ENCODE peak calls at places on chromosome 14, in five cellular contexts. Q is GM12865, E is coronary artery, Z is GM06990, A is HL-60. P is an unnamed sample.

GRCh38 chr14:66234411-66234810 is 251.8 kb upstream of the CCDC196 start:
- DNase-seq in A (no peak), Q (no peak), E (no peak), Z (no peak), P (no peak)

GRCh38 chr14:100074431-100075100 is 9.3 kb downstream of the EVL start:
- DNase-seq in E (no peak), A (no peak), Z (no peak), Q (no peak), P (no peak)

GRCh38 chr14:88568196-88568595 is 5.4 kb downstream of the ZC3H14 start:
- DNase-seq in E (no peak), Q (no peak), A (peak), Z (no peak), P (no peak)

GRCh38 chr14:58341152-58341748 is 42.9 kb downstream of the ARID4A start:
- DNase-seq in Q (no peak), E (no peak), Z (no peak), A (no peak), P (no peak)

GRCh38 chr14:40847496-40847895 is 759.2 kb upstream of the LRFN5 start:
- DNase-seq in Z (no peak), E (no peak), Q (no peak), A (no peak), P (no peak)

GRCh38 chr14:75654127-75654732 is 6.4 kb downstream of the ERG28 start:
- DNase-seq in A (no peak), Z (no peak), E (peak), Q (peak), P (peak)

GRCh38 chr14:24806061-24806678 is 172.2 kb upstream of the GZMB start:
- DNase-seq in E (no peak), Q (peak), A (peak), Z (peak), P (peak)

GRCh38 chr14:21100931-21101330 is at the start of gene TMEM253:
- DNase-seq in Q (no peak), A (no peak), E (no peak), Z (no peak), P (no peak)

GRCh38 chr14:77044776-77045569 is 16.5 kb upstream of the IRF2BPL start:
- DNase-seq in Q (no peak), Z (no peak), E (no peak), A (no peak), P (no peak)

GRCh38 chr14:99066378-99066777 is 205.6 kb downstream of the BCL11B start:
- DNase-seq in Q (no peak), A (no peak), Z (no peak), E (no peak), P (no peak)

GRCh38 chr14:88554458-88555286 is at the start of gene PTPN21:
- DNase-seq in E (peak), Z (no peak), Q (no peak), A (no peak), P (no peak)

GRCh38 chr14:67663633-67664032 is 10.8 kb downstream of the VTI1B start:
- DNase-seq in A (no peak), Z (no peak), E (no peak), Q (no peak), P (no peak)

GRCh38 chr14:74618078-74618952 is 6.3 kb upstream of the LTBP2 start:
- DNase-seq in A (peak), E (no peak), Q (peak), Z (peak), P (no peak)

GRCh38 chr14:64137657-64138290 is 156.4 kb downstream of the ESR2 start:
- DNase-seq in Q (peak), A (no peak), Z (no peak), E (no peak), P (no peak)

GRCh38 chr14:100201701-100202100 is 37.2 kb upstream of the YY1 start:
- DNase-seq in Q (no peak), Z (no peak), E (no peak), A (no peak), P (no peak)

GRCh38 chr14:24139272-24139934 is 2.0 kb downstream of the EMC9 start:
- DNase-seq in Q (peak), A (no peak), E (no peak), Z (no peak), P (no peak)

GRCh38 chr14:91216731-91217226 is 27.7 kb downstream of the GPR68 start:
- DNase-seq in E (no peak), A (no peak), Q (no peak), Z (no peak), P (no peak)

GRCh38 chr14:96417254-96417653 is 25.3 kb downstream of the AK7 start:
- DNase-seq in A (no peak), Z (no peak), Q (no peak), E (no peak), P (no peak)

GRCh38 chr14:70536830-70537229 is 2.0 kb upstream of the ADAM20 start:
- DNase-seq in A (no peak), Z (no peak), Q (no peak), E (no peak), P (no peak)

GRCh38 chr14:52834440-52834842 is 43.0 kb upstream of the GNPNAT1 start:
- DNase-seq in A (no peak), Q (no peak), E (no peak), Z (no peak), P (no peak)

GRCh38 chr14:59067135-59067894 is 121.2 kb upstream of the DAAM1 start:
- DNase-seq in Z (no peak), A (no peak), E (no peak), Q (peak), P (no peak)

GRCh38 chr14:101120636-101121398 is 217.3 kb upstream of the RTL1 start:
- DNase-seq in A (peak), E (peak), Q (no peak), Z (no peak), P (no peak)

DNA sequence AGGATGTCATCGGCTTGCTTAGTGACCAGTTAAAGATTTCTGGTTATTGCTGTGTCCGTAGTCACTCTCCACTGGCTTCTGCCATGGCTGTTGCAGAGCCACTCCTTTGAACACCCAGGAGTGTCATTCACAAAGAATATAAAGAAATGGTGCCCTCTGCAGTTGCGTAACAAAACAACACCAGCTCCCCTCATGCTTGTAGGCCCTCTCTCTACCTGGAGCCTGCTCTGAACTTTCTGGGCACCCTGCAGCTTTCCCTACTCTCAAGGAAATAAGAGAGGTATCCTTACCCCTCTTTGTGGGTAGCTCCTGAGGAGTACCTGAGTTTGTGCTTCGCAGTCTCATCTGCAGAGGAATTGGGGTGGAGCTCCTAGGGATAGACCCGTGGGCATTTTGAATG is 97.3 kb upstream of the TMEM260 start:
- DNase-seq in A (no peak), E (no peak), Z (no peak), Q (peak), P (no peak)
- H3K4me3 ChIP-seq in A (no peak), E (no peak), Z (no peak), Q (no peak), P (no peak)

GRCh38 chr14:106508216-106508615 is 981.8 kb downstream of the TMEM121 start:
- DNase-seq in Z (no peak), A (no peak), Q (no peak), E (no peak), P (no peak)
- TF ChIP-seq CTCF in Z (no peak), A (no peak), Q (no peak), E (no peak), P (no peak)

DNA sequence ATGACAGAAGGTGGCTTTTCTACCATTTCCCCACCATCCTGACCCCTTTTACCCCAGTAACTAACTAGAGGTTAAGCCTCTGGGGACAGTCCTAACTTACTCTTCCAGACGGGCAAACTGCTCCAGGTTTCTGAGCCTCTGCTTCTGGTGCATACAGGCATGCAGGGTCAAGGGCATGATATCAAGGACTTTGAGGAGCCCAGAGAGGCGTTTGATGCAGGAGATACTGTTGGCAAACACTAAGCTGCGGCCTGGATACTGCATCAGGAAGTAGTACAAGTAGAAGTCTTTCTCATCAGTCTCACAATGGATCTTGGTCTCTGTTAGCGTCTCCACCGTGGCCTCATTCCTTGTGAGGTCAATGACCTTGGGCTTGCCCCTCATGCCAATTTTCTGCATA is 21.0 kb downstream of the DDX24 start:
- DNase-seq in Q (no peak), A (no peak), E (peak), Z (no peak), P (no peak)
- H3K4me3 ChIP-seq in Q (no peak), A (no peak), E (no peak), Z (no peak), P (no peak)

GRCh38 chr14:69152181-69152943 is 557 bp downstream of the DCAF5 start:
- DNase-seq in Z (no peak), A (peak), Q (peak), E (no peak), P (no peak)

GRCh38 chr14:69152944-69153847 is at the start of gene DCAF5:
- DNase-seq in E (peak), Q (peak), Z (peak), A (peak), P (peak)

GRCh38 chr14:69156224-69156623 is 3.3 kb upstream of the DCAF5 start:
- DNase-seq in E (no peak), Z (no peak), A (no peak), Q (no peak), P (no peak)

GRCh38 chr14:69153848-69154208 is 909 bp upstream of the DCAF5 start:
- DNase-seq in E (no peak), Q (peak), Z (no peak), A (no peak), P (no peak)

GRCh38 chr14:69154779-69155178 is 1.9 kb upstream of the DCAF5 start:
- DNase-seq in E (no peak), Z (no peak), Q (peak), A (no peak), P (no peak)
- TF ChIP-seq CTCF in E (no peak), Z (no peak), Q (no peak), A (no peak), P (no peak)

GRCh38 chr14:68685419-68686211 is 107.3 kb downstream of the ZFP36L1 start:
- DNase-seq in A (no peak), E (no peak), Z (peak), Q (peak), P (peak)
- H3K4me3 ChIP-seq in A (no peak), E (no peak), Z (no peak), Q (no peak), P (no peak)

DNA sequence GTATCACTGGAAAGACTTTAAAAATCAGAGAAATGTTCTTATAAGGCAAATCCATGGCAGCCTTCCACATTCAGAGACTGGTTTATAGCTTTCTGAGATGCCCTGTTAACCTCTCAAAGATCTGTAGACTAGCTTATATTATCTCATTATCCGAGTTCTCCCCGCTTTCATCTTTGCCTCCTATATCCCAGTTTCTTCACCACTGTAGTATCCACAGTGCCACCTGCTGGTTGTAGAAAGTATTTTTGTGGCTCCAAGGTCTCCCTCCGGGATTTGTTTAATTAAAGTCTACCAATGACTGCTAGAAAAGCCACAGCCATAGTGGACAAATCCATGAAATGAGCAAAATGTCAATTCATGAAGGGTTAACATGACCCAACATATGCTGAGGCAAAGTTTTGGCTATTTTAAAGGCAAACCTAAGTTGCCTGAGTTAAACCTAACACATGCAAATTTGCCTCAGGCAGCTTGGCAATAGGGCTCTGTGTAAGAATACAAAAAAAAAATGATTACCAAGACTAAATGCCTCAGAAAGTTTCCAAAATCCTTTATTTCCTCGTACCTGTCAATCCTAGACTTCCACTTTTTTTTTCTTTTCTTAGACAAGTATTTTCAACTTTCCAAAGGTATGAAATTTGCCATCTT is 218.8 kb upstream of the BMP4 start:
- DNase-seq in A (peak), E (no peak), Z (no peak), Q (peak), P (peak)
- TF ChIP-seq CTCF in A (peak), E (peak), Z (peak), Q (peak), P (peak)

DNA sequence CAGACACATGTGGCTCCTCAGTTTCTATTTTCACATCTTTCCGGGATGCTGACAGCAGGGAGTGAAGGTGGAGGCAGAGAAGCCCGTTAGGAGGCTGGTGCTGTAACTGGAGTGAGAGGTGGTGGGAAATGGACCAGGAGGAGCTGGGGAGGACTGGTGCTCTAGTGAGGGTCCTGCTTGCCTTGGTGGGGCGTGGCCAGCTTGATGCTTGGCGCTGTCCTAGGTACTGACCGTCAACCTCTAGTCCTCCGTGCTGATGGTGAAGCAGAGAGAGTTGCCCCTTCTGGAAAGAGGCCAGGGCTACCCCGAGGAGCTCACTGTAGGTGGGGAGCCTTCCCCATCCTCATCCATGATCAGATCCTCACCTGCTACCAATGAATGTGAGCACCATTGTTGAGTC is 1.4 kb downstream of the TRMT61A start:
- DNase-seq in Q (no peak), E (no peak), A (no peak), Z (no peak), P (no peak)
- H3K4me3 ChIP-seq in Q (peak), E (no peak), A (peak), Z (peak), P (peak)

GRCh38 chr14:34365309-34365915 is 96.6 kb downstream of the SPTSSA start:
- DNase-seq in A (no peak), Z (no peak), Q (no peak), E (no peak), P (no peak)
- TF ChIP-seq CTCF in A (no peak), Z (peak), Q (no peak), E (no peak), P (no peak)

GRCh38 chr14:50797250-50798047 is 33.5 kb downstream of the NIN start:
- DNase-seq in E (no peak), A (no peak), Q (no peak), Z (no peak), P (no peak)
- H3K4me3 ChIP-seq in E (no peak), A (no peak), Q (no peak), Z (no peak), P (no peak)